ENCODE peak calls at places on chromosomes 13 and 19, in four cellular contexts. Q, A, T and M are unnamed samples.
A peak's percentile ranks its signal among the peaks of the same experiment; 100 is the strongest.

GRCh38 chr19:15169541-15170285 is 31.1 kb downstream of the NOTCH3 start:
- DNase-seq in Q (peak; percentile 40), A (no peak), T (no peak), M (no peak)

GRCh38 chr19:38429055-38429810 is 3.2 kb upstream of the RASGRP4 start:
- DNase-seq in Q (peak; percentile 54), A (no peak), T (no peak), M (no peak)

GRCh38 chr13:62243146-62243545 is 827.5 kb upstream of the PCDH20 start:
- DNase-seq in Q (no peak), A (no peak), T (no peak), M (no peak)

GRCh38 chr13:28442872-28443271 is 52.1 kb downstream of the FLT1 start:
- DNase-seq in Q (no peak), A (no peak), T (no peak), M (no peak)

GRCh38 chr19:29596885-29597525 is 9.1 kb upstream of the POP4 start:
- DNase-seq in Q (peak; percentile 54), A (no peak), T (peak; percentile 18), M (no peak)

GRCh38 chr19:14616310-14616870 is 33.5 kb downstream of the CLEC17A start:
- DNase-seq in Q (no peak), A (no peak), T (no peak), M (no peak)

GRCh38 chr19:49338691-49339363 is 3.6 kb downstream of the CD37 start:
- DNase-seq in Q (no peak), A (peak; percentile 96), T (no peak), M (peak; percentile 85)

GRCh38 chr13:29771247-29771646 is 79.2 kb downstream of the UBL3 start:
- DNase-seq in Q (peak; percentile 22), A (no peak), T (peak; percentile 54), M (no peak)

GRCh38 chr19:37893845-37894575 is 12.4 kb downstream of the WDR87 start:
- DNase-seq in Q (no peak), A (no peak), T (no peak), M (peak; percentile 70)

GRCh38 chr13:95197548-95197947 is 103.7 kb downstream of the ABCC4 start:
- DNase-seq in Q (no peak), A (no peak), T (no peak), M (no peak)

GRCh38 chr19:47729468-47729798 is 15.9 kb upstream of the NOP53 start:
- DNase-seq in Q (peak; percentile 96), A (peak; percentile 93), T (peak; percentile 76), M (no peak)

GRCh38 chr19:33502521-33502920 is 19.1 kb downstream of the PEPD start:
- DNase-seq in Q (no peak), A (no peak), T (no peak), M (no peak)

GRCh38 chr19:51607077-51607476 is 23.1 kb downstream of the SIGLEC5 start:
- DNase-seq in Q (no peak), A (no peak), T (no peak), M (peak; percentile 87)

GRCh38 chr13:38590796-38591507 is 95.9 kb upstream of the FREM2 start:
- DNase-seq in Q (no peak), A (no peak), T (no peak), M (no peak)

GRCh38 chr19:57559404-57560025 is at the start of gene ZNF550:
- DNase-seq in Q (peak; percentile 92), A (peak; percentile 87), T (peak; percentile 92), M (peak; percentile 88)

GRCh38 chr19:38838208-38838985 is 6.8 kb upstream of the ECH1 start:
- DNase-seq in Q (peak; percentile 90), A (peak; percentile 88), T (no peak), M (no peak)

GRCh38 chr19:12801466-12802266 is at the start of the genes PRDX2 and THSD8:
- DNase-seq in Q (peak; percentile 49), A (peak; percentile 79), T (peak; percentile 88), M (peak; percentile 69)

GRCh38 chr19:3360494-3361383 is 5.6 kb upstream of the NFIC start:
- DNase-seq in Q (no peak), A (no peak), T (peak; percentile 72), M (peak; percentile 83)

GRCh38 chr13:21243045-21243842 is 66.8 kb downstream of the MRPL57 start:
- DNase-seq in Q (no peak), A (no peak), T (no peak), M (no peak)

GRCh38 chr13:106696140-106696539 is 128.2 kb upstream of the ARGLU1 start:
- DNase-seq in Q (no peak), A (no peak), T (no peak), M (no peak)

GRCh38 chr19:46288896-46289588 is 7.8 kb upstream of the HIF3A start:
- DNase-seq in Q (peak; percentile 94), A (peak; percentile 94), T (peak; percentile 14), M (peak; percentile 65)

GRCh38 chr13:109401891-109402290 is 384.5 kb downstream of the IRS2 start:
- DNase-seq in Q (no peak), A (no peak), T (no peak), M (no peak)